ENCODE peak calls at places on chromosomes 13 and 19, in seven cellular contexts. Y, P, R, C, D, V and N are unnamed samples.

GRCh38 chr13:33218020-33218419 is 67.5 kb downstream of the STARD13 start:
- DNase-seq in R (peak), P (no peak), V (no peak), Y (no peak), D (peak), C (no peak), N (no peak)

GRCh38 chr13:96053003-96053703 is at the start of gene UGGT2:
- DNase-seq in Y (peak), D (peak), V (peak), P (peak), R (peak), C (no peak), N (peak)

GRCh38 chr19:46659151-46660007 is 1.6 kb downstream of the DACT3 start:
- DNase-seq in R (no peak), P (peak), D (peak), Y (peak), V (peak), C (no peak), N (peak)

GRCh38 chr13:78621086-78621485 is 17.7 kb upstream of the POU4F1 start:
- DNase-seq in D (no peak), Y (no peak), R (no peak), V (no peak), P (no peak), C (no peak), N (no peak)

GRCh38 chr13:89602655-89603054 is 1744.8 kb upstream of the MIR17HG start:
- DNase-seq in Y (no peak), R (no peak), D (no peak), P (no peak), C (no peak), V (no peak), N (no peak)

GRCh38 chr13:83940742-83941141 is 58.5 kb upstream of the SLITRK1 start:
- DNase-seq in P (no peak), V (no peak), R (peak), C (no peak), Y (no peak), D (no peak), N (no peak)

GRCh38 chr19:16702123-16702522 is 17.5 kb upstream of the NWD1 start:
- DNase-seq in D (peak), V (peak), R (no peak), C (no peak), Y (no peak), P (no peak), N (no peak)

GRCh38 chr13:93375491-93375890 is 148.9 kb downstream of the GPC6 start:
- DNase-seq in Y (no peak), C (no peak), P (no peak), D (no peak), V (no peak), R (no peak), N (no peak)

GRCh38 chr19:41871573-41872383 is 5.3 kb upstream of the CD79A start:
- DNase-seq in C (peak), Y (no peak), R (no peak), D (no peak), P (no peak), V (no peak), N (no peak)

GRCh38 chr19:17686592-17687042 is 1.5 kb downstream of the UNC13A start:
- DNase-seq in V (peak), P (no peak), R (peak), D (peak), Y (no peak), C (no peak), N (peak)

GRCh38 chr13:73465629-73465974 is 406.8 kb downstream of the KLF5 start:
- DNase-seq in Y (no peak), C (no peak), V (no peak), R (peak), P (no peak), D (peak), N (no peak)

GRCh38 chr13:42001580-42001979 is 40.7 kb upstream of the VWA8 start:
- DNase-seq in R (peak), P (peak), C (no peak), D (peak), V (no peak), Y (no peak), N (peak)

GRCh38 chr19:29783627-29784190 is 28.1 kb upstream of the CCNE1 start:
- DNase-seq in D (no peak), R (no peak), C (no peak), P (no peak), Y (no peak), V (no peak), N (no peak)

GRCh38 chr19:56840452-56841193 is at the start of the genes PEG3 and ZIM2:
- DNase-seq in P (peak), V (peak), C (no peak), R (no peak), Y (peak), D (no peak), N (no peak)

GRCh38 chr19:6218497-6219146 is 61.2 kb downstream of the MLLT1 start:
- DNase-seq in D (peak), Y (peak), V (peak), R (peak), C (peak), P (peak), N (peak)

GRCh38 chr13:108895220-108895704 is 265.9 kb downstream of the MYO16 start:
- DNase-seq in C (no peak), P (no peak), Y (no peak), D (peak), R (peak), V (no peak), N (peak)

GRCh38 chr13:51764184-51765141 is 39.5 kb downstream of the DHRS12 start:
- DNase-seq in P (no peak), Y (peak), V (peak), D (peak), C (peak), R (peak), N (no peak)

GRCh38 chr13:33640832-33641231 is 177.1 kb upstream of the RFC3 start:
- DNase-seq in D (no peak), P (no peak), V (no peak), R (no peak), Y (no peak), C (no peak), N (no peak)

GRCh38 chr19:38597075-38597474 is 20.7 kb downstream of the MAP4K1 start:
- DNase-seq in D (no peak), C (no peak), P (no peak), R (no peak), Y (no peak), V (no peak), N (peak)

GRCh38 chr13:40534456-40534855 is 132.0 kb downstream of the FOXO1 start:
- DNase-seq in Y (no peak), V (no peak), C (no peak), R (no peak), P (no peak), D (peak), N (no peak)

GRCh38 chr19:42291437-42291815 is 10.5 kb upstream of the PRR19 start:
- DNase-seq in V (no peak), R (no peak), C (no peak), P (no peak), Y (no peak), D (no peak), N (no peak)

GRCh38 chr19:35249146-35249847 is 495 bp downstream of the LSR start:
- DNase-seq in C (peak), V (no peak), P (peak), D (peak), R (no peak), Y (peak), N (no peak)

GRCh38 chr19:40687525-40688016 is 2.9 kb downstream of the NUMBL start:
- DNase-seq in Y (peak), P (peak), C (no peak), D (no peak), R (peak), V (peak), N (no peak)

GRCh38 chr13:94325660-94326059 is 153.8 kb downstream of the DCT start:
- DNase-seq in P (no peak), R (no peak), C (no peak), D (no peak), V (no peak), Y (no peak), N (no peak)

GRCh38 chr13:30645629-30646028 is 27.9 kb downstream of the USPL1 start:
- DNase-seq in R (no peak), Y (no peak), V (no peak), P (no peak), C (no peak), D (no peak), N (no peak)

GRCh38 chr13:26255717-26256277 is 1.9 kb downstream of the CDK8 start:
- DNase-seq in Y (no peak), C (no peak), V (no peak), R (peak), P (no peak), D (peak), N (no peak)

GRCh38 chr19:40217027-40217810 is 965 bp downstream of the TTC9B start:
- DNase-seq in D (peak), P (no peak), Y (no peak), C (no peak), V (no peak), R (no peak), N (peak)

GRCh38 chr13:50124536-50125305 is 109.5 kb downstream of the KCNRG start:
- DNase-seq in P (peak), Y (peak), D (peak), V (peak), R (peak), C (peak), N (peak)
- TF ChIP-seq CTCF in P (no peak), Y (no peak), D (no peak), V (no peak), R (no peak), C (no peak), N (no peak)

DNA sequence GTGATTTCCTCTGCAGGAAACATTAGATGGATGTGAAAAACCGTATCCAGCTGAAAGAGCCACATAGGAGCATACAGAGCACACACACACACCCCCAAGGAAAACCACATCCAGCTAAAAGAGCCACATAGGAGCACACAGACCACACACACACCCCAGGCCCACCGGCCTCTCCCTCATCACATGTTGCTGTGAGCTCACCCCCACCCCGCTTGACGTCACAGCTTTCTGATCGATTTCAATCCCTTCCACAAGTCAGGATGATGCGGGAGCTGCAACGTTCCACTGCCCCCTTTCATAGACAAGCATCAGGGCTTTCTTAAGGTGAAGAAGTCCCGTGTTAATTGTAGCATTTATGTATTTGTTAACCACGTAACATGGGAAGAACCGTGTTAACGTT is 72.4 kb upstream of the SOX1 start:
- DNase-seq in V (no peak), R (no peak), D (no peak), Y (no peak), C (no peak), P (no peak), N (no peak)
- TF ChIP-seq CTCF in V (no peak), R (no peak), D (no peak), Y (no peak), C (no peak), P (no peak), N (no peak)

DNA sequence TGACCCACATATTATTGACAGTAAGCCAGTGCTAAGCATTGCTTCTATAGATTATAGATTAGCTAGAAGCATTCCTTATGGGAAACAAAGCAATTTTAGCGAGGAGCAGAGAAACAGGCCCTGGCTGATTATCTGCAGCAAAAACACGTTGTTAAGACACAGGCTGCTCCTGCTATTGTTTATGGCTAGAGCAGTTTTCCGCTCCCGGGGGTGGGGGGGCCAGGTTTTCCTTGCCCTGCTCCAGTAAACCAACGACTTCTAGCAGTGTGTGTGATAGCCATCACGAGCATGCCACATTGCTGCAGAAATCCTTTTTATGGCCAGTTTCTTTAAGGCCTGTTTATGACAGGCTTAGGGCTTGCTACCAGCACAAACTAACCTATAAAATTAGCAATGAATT is 18.5 kb upstream of the IL17D start:
- DNase-seq in Y (no peak), P (no peak), V (no peak), D (no peak), R (no peak), C (no peak), N (peak)
- TF ChIP-seq CTCF in Y (no peak), P (no peak), V (no peak), D (no peak), R (no peak), C (no peak), N (no peak)

GRCh38 chr19:30897034-30897433 is 452.2 kb downstream of the TSHZ3 start:
- DNase-seq in P (no peak), C (no peak), V (no peak), R (no peak), D (no peak), Y (no peak), N (no peak)

GRCh38 chr19:30897553-30897952 is 451.7 kb downstream of the TSHZ3 start:
- DNase-seq in D (no peak), P (no peak), C (no peak), Y (no peak), V (no peak), R (no peak), N (no peak)

GRCh38 chr19:30896551-30896950 is 452.7 kb downstream of the TSHZ3 start:
- DNase-seq in D (no peak), R (no peak), P (no peak), C (no peak), Y (no peak), V (no peak), N (no peak)

GRCh38 chr19:30898353-30899103 is 450.7 kb downstream of the TSHZ3 start:
- DNase-seq in P (no peak), D (no peak), R (no peak), C (no peak), V (no peak), Y (no peak), N (no peak)

GRCh38 chr19:30895946-30896345 is 453.3 kb downstream of the TSHZ3 start:
- DNase-seq in D (no peak), Y (no peak), C (no peak), R (no peak), P (no peak), V (no peak), N (no peak)
- TF ChIP-seq CTCF in D (no peak), Y (no peak), C (no peak), R (no peak), P (no peak), V (no peak), N (no peak)

GRCh38 chr13:45340422-45341033 is 455 bp downstream of the TPT1 start:
- DNase-seq in V (peak), P (peak), C (peak), D (peak), R (peak), Y (peak), N (peak)
- TF ChIP-seq CTCF in V (peak), P (peak), C (peak), D (peak), R (peak), Y (peak), N (peak)